ENCODE peak calls at places on chromosomes 12 and 14, in ten cellular contexts. One of them, this sample, is unnamed.

GRCh38 chr12:62787606-62788005 is 147.3 kb downstream of the PPM1H start:
- DNase-seq in fibroblast of villous mesenchyme: no peak
- DNase-seq in neural progenitor cell: no peak
- DNase-seq in AG09309: no peak
- DNase-seq in lung: no peak
- DNase-seq in right lobe of liver: no peak
- DNase-seq in astrocyte of the spinal cord: no peak
- DNase-seq in choroid plexus epithelial cell: peak; percentile 34
- DNase-seq in spleen: no peak
- DNase-seq in PC-3: no peak
- DNase-seq in this sample: no peak

GRCh38 chr12:94710933-94711332 is 60.6 kb upstream of the TMCC3 start:
- DNase-seq in neural progenitor cell: peak; percentile 37
- DNase-seq in astrocyte of the spinal cord: no peak
- DNase-seq in right lobe of liver: no peak
- DNase-seq in spleen: no peak
- DNase-seq in PC-3: peak; percentile 33
- DNase-seq in fibroblast of villous mesenchyme: no peak
- DNase-seq in AG09309: no peak
- DNase-seq in lung: no peak
- DNase-seq in choroid plexus epithelial cell: no peak
- DNase-seq in this sample: no peak

GRCh38 chr12:28872654-28873268 is 276.3 kb upstream of the FAR2 start:
- DNase-seq in choroid plexus epithelial cell: peak; percentile 86
- DNase-seq in fibroblast of villous mesenchyme: peak; percentile 69
- DNase-seq in PC-3: peak; percentile 100
- DNase-seq in spleen: no peak
- DNase-seq in AG09309: no peak
- DNase-seq in lung: peak; percentile 34
- DNase-seq in astrocyte of the spinal cord: peak; percentile 71
- DNase-seq in neural progenitor cell: peak; percentile 72
- DNase-seq in right lobe of liver: peak; percentile 16
- DNase-seq in this sample: peak; percentile 43

GRCh38 chr14:88231626-88232025 is 91.4 kb downstream of the KCNK10 start:
- DNase-seq in neural progenitor cell: no peak
- DNase-seq in right lobe of liver: no peak
- DNase-seq in astrocyte of the spinal cord: no peak
- DNase-seq in lung: no peak
- DNase-seq in spleen: no peak
- DNase-seq in PC-3: no peak
- DNase-seq in fibroblast of villous mesenchyme: no peak
- DNase-seq in AG09309: no peak
- DNase-seq in choroid plexus epithelial cell: no peak
- DNase-seq in this sample: no peak

GRCh38 chr14:96588410-96589249 is 86.4 kb downstream of the PAPOLA start:
- DNase-seq in lung: no peak
- DNase-seq in AG09309: no peak
- DNase-seq in right lobe of liver: no peak
- DNase-seq in PC-3: no peak
- DNase-seq in astrocyte of the spinal cord: no peak
- DNase-seq in spleen: peak; percentile 77
- DNase-seq in neural progenitor cell: no peak
- DNase-seq in choroid plexus epithelial cell: no peak
- DNase-seq in fibroblast of villous mesenchyme: no peak
- DNase-seq in this sample: no peak

GRCh38 chr12:92458996-92459395 is 243.8 kb upstream of the PLEKHG7 start:
- DNase-seq in spleen: no peak
- DNase-seq in astrocyte of the spinal cord: no peak
- DNase-seq in lung: no peak
- DNase-seq in fibroblast of villous mesenchyme: no peak
- DNase-seq in neural progenitor cell: no peak
- DNase-seq in right lobe of liver: no peak
- DNase-seq in PC-3: no peak
- DNase-seq in choroid plexus epithelial cell: no peak
- DNase-seq in AG09309: no peak
- DNase-seq in this sample: no peak

GRCh38 chr14:23131482-23131881 is 12.4 kb upstream of the CEBPE start:
- DNase-seq in AG09309: no peak
- DNase-seq in choroid plexus epithelial cell: no peak
- DNase-seq in astrocyte of the spinal cord: no peak
- DNase-seq in spleen: peak; percentile 36
- DNase-seq in lung: no peak
- DNase-seq in PC-3: no peak
- DNase-seq in neural progenitor cell: no peak
- DNase-seq in fibroblast of villous mesenchyme: no peak
- DNase-seq in right lobe of liver: no peak
- DNase-seq in this sample: no peak

GRCh38 chr14:75303415-75303814 is 24.8 kb downstream of the FOS start:
- DNase-seq in astrocyte of the spinal cord: peak; percentile 69
- DNase-seq in AG09309: no peak
- DNase-seq in right lobe of liver: peak; percentile 52
- DNase-seq in lung: no peak
- DNase-seq in fibroblast of villous mesenchyme: peak; percentile 80
- DNase-seq in neural progenitor cell: peak; percentile 83
- DNase-seq in spleen: peak; percentile 87
- DNase-seq in PC-3: peak; percentile 78
- DNase-seq in choroid plexus epithelial cell: peak; percentile 86
- DNase-seq in this sample: no peak

GRCh38 chr12:100826323-100826722 is 31.7 kb downstream of the ANO4 start:
- DNase-seq in right lobe of liver: peak; percentile 32
- DNase-seq in astrocyte of the spinal cord: peak; percentile 57
- DNase-seq in AG09309: no peak
- DNase-seq in choroid plexus epithelial cell: peak; percentile 65
- DNase-seq in PC-3: peak; percentile 61
- DNase-seq in spleen: no peak
- DNase-seq in fibroblast of villous mesenchyme: peak; percentile 45
- DNase-seq in lung: peak; percentile 29
- DNase-seq in neural progenitor cell: peak; percentile 81
- DNase-seq in this sample: peak; percentile 58

GRCh38 chr12:12398026-12398859 is 41.4 kb downstream of the BORCS5 start:
- DNase-seq in PC-3: peak; percentile 92
- DNase-seq in AG09309: peak; percentile 89
- DNase-seq in right lobe of liver: peak; percentile 68
- DNase-seq in astrocyte of the spinal cord: peak; percentile 93
- DNase-seq in neural progenitor cell: no peak
- DNase-seq in lung: peak; percentile 63
- DNase-seq in fibroblast of villous mesenchyme: peak; percentile 96
- DNase-seq in spleen: no peak
- DNase-seq in choroid plexus epithelial cell: peak; percentile 96
- DNase-seq in this sample: peak; percentile 87

GRCh38 chr12:26091837-26092236 is 33.0 kb downstream of the BHLHE41 start:
- DNase-seq in choroid plexus epithelial cell: peak; percentile 55
- DNase-seq in fibroblast of villous mesenchyme: no peak
- DNase-seq in right lobe of liver: no peak
- DNase-seq in astrocyte of the spinal cord: peak; percentile 19
- DNase-seq in lung: no peak
- DNase-seq in spleen: no peak
- DNase-seq in PC-3: peak; percentile 47
- DNase-seq in neural progenitor cell: peak; percentile 65
- DNase-seq in AG09309: no peak
- DNase-seq in this sample: no peak
- TF ChIP-seq CTCF in choroid plexus epithelial cell: peak; percentile 69
- TF ChIP-seq CTCF in fibroblast of villous mesenchyme: peak; percentile 39
- TF ChIP-seq CTCF in right lobe of liver: peak; percentile 6
- TF ChIP-seq CTCF in astrocyte of the spinal cord: peak; percentile 45
- TF ChIP-seq CTCF in lung: no peak
- TF ChIP-seq CTCF in spleen: no peak
- TF ChIP-seq CTCF in PC-3: peak; percentile 65
- TF ChIP-seq CTCF in neural progenitor cell: peak; percentile 62
- TF ChIP-seq CTCF in AG09309: peak; percentile 32
- TF ChIP-seq CTCF in this sample: peak; percentile 65

DNA sequence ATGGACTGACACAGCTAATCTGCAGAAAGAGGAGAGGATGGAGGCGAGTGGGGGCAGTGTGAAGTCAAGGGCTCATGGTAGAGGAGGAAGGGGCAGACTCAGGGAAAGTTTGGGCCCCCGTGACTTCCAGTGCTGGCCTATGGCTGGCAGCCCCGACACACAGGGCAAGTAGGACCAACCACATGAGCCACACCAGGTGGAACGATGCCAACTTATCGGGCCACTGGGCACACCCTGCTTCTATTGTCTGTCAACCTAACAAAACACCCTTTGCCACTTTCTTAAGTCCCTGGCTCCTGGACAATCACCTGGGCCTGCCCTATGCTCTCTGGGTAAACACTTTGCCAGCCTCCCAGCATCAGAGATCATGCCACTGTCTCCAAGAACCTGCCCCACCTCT is 65.2 kb upstream of the PSMC1 start:
- DNase-seq in astrocyte of the spinal cord: no peak
- DNase-seq in neural progenitor cell: no peak
- DNase-seq in spleen: no peak
- DNase-seq in fibroblast of villous mesenchyme: no peak
- DNase-seq in PC-3: no peak
- DNase-seq in choroid plexus epithelial cell: no peak
- DNase-seq in right lobe of liver: no peak
- DNase-seq in AG09309: no peak
- DNase-seq in lung: no peak
- DNase-seq in this sample: no peak
- H3K4me3 ChIP-seq in astrocyte of the spinal cord: no peak overlapping the region
- H3K4me3 ChIP-seq in neural progenitor cell: no peak overlapping the region
- H3K4me3 ChIP-seq in spleen: no peak overlapping the region
- H3K4me3 ChIP-seq in fibroblast of villous mesenchyme: no peak overlapping the region
- H3K4me3 ChIP-seq in PC-3: no peak overlapping the region
- H3K4me3 ChIP-seq in choroid plexus epithelial cell: no peak overlapping the region
- H3K4me3 ChIP-seq in right lobe of liver: no peak overlapping the region
- H3K4me3 ChIP-seq in AG09309: no peak overlapping the region
- H3K4me3 ChIP-seq in lung: no peak overlapping the region
- H3K4me3 ChIP-seq in this sample: no peak overlapping the region

GRCh38 chr14:100656996-100657395 is 69.7 kb upstream of the DLK1 start:
- DNase-seq in lung: no peak
- DNase-seq in fibroblast of villous mesenchyme: no peak
- DNase-seq in right lobe of liver: no peak
- DNase-seq in spleen: no peak
- DNase-seq in choroid plexus epithelial cell: no peak
- DNase-seq in neural progenitor cell: no peak
- DNase-seq in PC-3: no peak
- DNase-seq in AG09309: no peak
- DNase-seq in astrocyte of the spinal cord: no peak
- DNase-seq in this sample: no peak

GRCh38 chr14:100659345-100660001 is 67.2 kb upstream of the DLK1 start:
- DNase-seq in right lobe of liver: no peak
- DNase-seq in AG09309: no peak
- DNase-seq in fibroblast of villous mesenchyme: no peak
- DNase-seq in lung: no peak
- DNase-seq in choroid plexus epithelial cell: no peak
- DNase-seq in PC-3: no peak
- DNase-seq in neural progenitor cell: no peak
- DNase-seq in spleen: no peak
- DNase-seq in astrocyte of the spinal cord: no peak
- DNase-seq in this sample: no peak

GRCh38 chr14:100660498-100661339 is 66.0 kb upstream of the DLK1 start:
- DNase-seq in choroid plexus epithelial cell: no peak
- DNase-seq in right lobe of liver: no peak
- DNase-seq in spleen: no peak
- DNase-seq in fibroblast of villous mesenchyme: peak; percentile 85
- DNase-seq in lung: no peak
- DNase-seq in neural progenitor cell: no peak
- DNase-seq in astrocyte of the spinal cord: no peak
- DNase-seq in AG09309: no peak
- DNase-seq in PC-3: peak; percentile 81
- DNase-seq in this sample: no peak

GRCh38 chr14:100658514-100658886 is 68.2 kb upstream of the DLK1 start:
- DNase-seq in right lobe of liver: no peak
- DNase-seq in fibroblast of villous mesenchyme: no peak
- DNase-seq in neural progenitor cell: peak; percentile 50
- DNase-seq in astrocyte of the spinal cord: no peak
- DNase-seq in AG09309: no peak
- DNase-seq in PC-3: no peak
- DNase-seq in choroid plexus epithelial cell: no peak
- DNase-seq in lung: no peak
- DNase-seq in spleen: no peak
- DNase-seq in this sample: no peak

DNA sequence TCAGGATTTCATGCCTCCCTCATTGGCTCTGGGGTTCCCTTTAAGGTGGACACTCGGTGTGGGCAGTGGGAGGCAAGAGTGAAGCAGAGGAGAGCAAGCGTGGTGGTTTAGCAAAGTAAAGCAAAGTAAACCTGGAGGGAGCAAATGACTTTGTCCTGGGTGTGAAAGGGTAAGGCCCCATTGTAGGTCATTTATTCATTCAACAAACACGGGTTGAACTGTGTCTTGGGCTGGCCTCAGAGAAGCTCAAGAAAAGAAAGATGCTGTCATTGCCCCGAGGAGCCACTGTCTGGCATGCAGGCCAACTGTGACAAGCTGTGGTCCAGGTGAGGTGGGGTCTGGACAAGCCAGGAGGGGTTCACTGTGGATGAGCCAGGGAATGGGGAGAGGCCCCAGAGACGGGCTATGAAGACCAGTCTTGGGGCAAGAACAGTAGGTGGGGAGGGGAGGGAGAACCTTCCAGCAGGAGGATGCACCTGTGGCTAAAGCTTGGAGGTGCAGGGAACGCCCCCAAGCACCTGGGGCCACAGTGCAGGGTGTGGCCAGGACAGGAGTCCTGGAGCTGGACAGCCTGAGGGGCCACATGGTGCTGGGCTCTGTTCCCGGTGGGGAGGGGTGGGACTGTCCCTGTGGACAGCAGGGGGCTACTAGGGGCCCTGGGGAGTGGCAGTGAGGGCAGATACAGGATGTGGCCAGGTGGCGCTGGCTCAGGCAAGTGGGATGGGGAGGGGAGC is 68.7 kb upstream of the DLK1 start:
- DNase-seq in neural progenitor cell: no peak
- DNase-seq in spleen: no peak
- DNase-seq in choroid plexus epithelial cell: no peak
- DNase-seq in fibroblast of villous mesenchyme: no peak
- DNase-seq in astrocyte of the spinal cord: no peak
- DNase-seq in PC-3: no peak
- DNase-seq in AG09309: no peak
- DNase-seq in right lobe of liver: no peak
- DNase-seq in lung: no peak
- DNase-seq in this sample: no peak
- TF ChIP-seq CTCF in neural progenitor cell: no peak
- TF ChIP-seq CTCF in spleen: no peak
- TF ChIP-seq CTCF in choroid plexus epithelial cell: no peak
- TF ChIP-seq CTCF in fibroblast of villous mesenchyme: no peak
- TF ChIP-seq CTCF in astrocyte of the spinal cord: no peak
- TF ChIP-seq CTCF in PC-3: no peak
- TF ChIP-seq CTCF in AG09309: no peak
- TF ChIP-seq CTCF in right lobe of liver: no peak
- TF ChIP-seq CTCF in lung: no peak
- TF ChIP-seq CTCF in this sample: no peak

DNA sequence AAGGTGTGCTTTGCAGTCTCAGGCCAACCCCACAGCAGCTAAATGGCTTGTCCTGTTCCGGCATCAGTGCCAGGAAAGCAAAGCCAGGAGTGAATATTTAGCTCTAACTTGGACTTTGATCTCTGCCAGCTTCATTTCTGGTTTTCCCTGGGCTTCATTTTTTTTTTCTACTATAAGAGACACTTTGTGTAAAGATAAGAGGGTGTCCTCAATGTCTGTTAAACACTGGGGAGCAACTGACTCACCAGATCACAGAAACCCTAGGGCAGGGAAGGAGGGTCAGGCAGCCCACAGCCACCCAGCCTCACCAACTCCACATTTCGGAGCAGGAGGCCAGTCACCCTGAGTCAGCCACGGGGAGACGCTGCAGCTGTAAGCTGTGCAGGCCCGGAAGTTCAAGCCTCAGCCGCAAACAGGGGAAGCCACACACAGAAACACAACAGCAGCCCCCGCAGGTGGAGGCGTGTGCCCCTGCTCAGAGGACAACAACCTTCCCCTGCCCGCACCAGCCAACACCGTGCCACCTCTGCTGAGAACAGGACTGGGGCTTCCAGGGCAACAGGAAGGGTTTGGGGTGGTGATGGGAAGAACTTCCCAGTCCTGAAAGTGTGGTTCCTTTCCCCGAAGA is 6.3 kb downstream of the TNFRSF1A start:
- DNase-seq in choroid plexus epithelial cell: peak; percentile 90
- DNase-seq in astrocyte of the spinal cord: peak; percentile 87
- DNase-seq in lung: peak; percentile 80
- DNase-seq in fibroblast of villous mesenchyme: peak; percentile 86
- DNase-seq in neural progenitor cell: peak; percentile 58
- DNase-seq in AG09309: no peak
- DNase-seq in PC-3: peak; percentile 75
- DNase-seq in right lobe of liver: peak; percentile 85
- DNase-seq in spleen: peak; percentile 96
- DNase-seq in this sample: peak; percentile 36
- H3K4me3 ChIP-seq in choroid plexus epithelial cell: peak overlapping the region; percentile 50
- H3K4me3 ChIP-seq in astrocyte of the spinal cord: peak overlapping the region; percentile 28
- H3K4me3 ChIP-seq in lung: peak overlapping the region; percentile 12
- H3K4me3 ChIP-seq in fibroblast of villous mesenchyme: peak overlapping the region; percentile 52
- H3K4me3 ChIP-seq in neural progenitor cell: peak overlapping the region; percentile 37
- H3K4me3 ChIP-seq in AG09309: peak overlapping the region; percentile 48
- H3K4me3 ChIP-seq in PC-3: peak overlapping the region; percentile 43
- H3K4me3 ChIP-seq in right lobe of liver: peak overlapping the region; percentile 100
- H3K4me3 ChIP-seq in spleen: peak overlapping the region; percentile 17
- H3K4me3 ChIP-seq in this sample: peak overlapping the region; percentile 99

This sample was measured in astrocyte of the cerebellum.